ENCODE peak calls at places on chromosomes 11 and 22, in seven cellular contexts. S, E, J, Z, R, I and H are unnamed samples.
A peak's percentile ranks its signal among the peaks of the same experiment; 100 is the strongest.

GRCh38 chr11:134664863-134665535 is 253.0 kb upstream of the B3GAT1 start:
- DNase-seq in S (no peak), J (no peak), Z (no peak), E (no peak), I (no peak), R (no peak), H (no peak)

GRCh38 chr11:112255075-112255739 is 5.5 kb downstream of the PLET1 start:
- DNase-seq in S (no peak), I (peak; percentile 53), R (no peak), E (peak; percentile 88), J (no peak), Z (no peak), H (no peak)

GRCh38 chr11:69099193-69099592 is 50.5 kb downstream of the TPCN2 start:
- DNase-seq in I (no peak), E (no peak), Z (no peak), J (no peak), S (no peak), R (no peak), H (no peak)

GRCh38 chr11:3043315-3043871 is 13.8 kb downstream of the CARS1 start:
- DNase-seq in J (no peak), I (no peak), E (no peak), R (no peak), S (peak; percentile 80), Z (no peak), H (no peak)

GRCh38 chr11:114440121-114440860 is 1.0 kb downstream of the REXO2 start:
- DNase-seq in R (no peak), Z (no peak), J (no peak), I (no peak), E (peak; percentile 29), S (no peak), H (no peak)

GRCh38 chr11:2390091-2390870 is 10.3 kb upstream of the TSSC4 start:
- DNase-seq in R (no peak), S (no peak), E (no peak), I (no peak), Z (no peak), J (no peak), H (no peak)

GRCh38 chr11:17277024-17277584 is 565 bp downstream of the NUCB2 start:
- DNase-seq in R (peak; percentile 69), I (no peak), Z (peak; percentile 27), E (peak; percentile 63), S (no peak), J (no peak), H (no peak)

GRCh38 chr11:10304495-10305261 is at the start of gene ADM:
- DNase-seq in I (peak; percentile 90), S (peak; percentile 91), R (peak; percentile 93), E (peak; percentile 93), Z (peak; percentile 71), J (peak; percentile 53), H (peak; percentile 79)

GRCh38 chr11:120500414-120500936 is 11.1 kb upstream of the GRIK4 start:
- DNase-seq in I (peak; percentile 18), S (no peak), E (no peak), R (no peak), Z (no peak), J (no peak), H (no peak)

GRCh38 chr11:45092901-45093760 is 53.3 kb upstream of the PRDM11 start:
- DNase-seq in R (no peak), Z (no peak), J (no peak), E (peak; percentile 85), I (peak; percentile 14), S (no peak), H (no peak)

GRCh38 chr11:71425409-71425808 is 22.8 kb downstream of the DHCR7 start:
- DNase-seq in J (no peak), S (no peak), E (no peak), R (no peak), I (no peak), Z (no peak), H (no peak)

GRCh38 chr11:27618591-27618990 is 81.7 kb downstream of the BDNF start:
- DNase-seq in E (no peak), Z (no peak), R (no peak), I (no peak), J (no peak), S (no peak), H (no peak)

GRCh38 chr11:96643173-96643572 is 253.4 kb downstream of the JRKL start:
- DNase-seq in Z (no peak), J (no peak), R (no peak), S (no peak), I (no peak), E (no peak), H (no peak)

GRCh38 chr22:28369849-28370248 is 309.8 kb downstream of the TTC28 start:
- DNase-seq in I (no peak), S (no peak), J (no peak), Z (no peak), R (no peak), E (no peak), H (no peak)

GRCh38 chr11:120929090-120929489 is 94.8 kb upstream of the TBCEL start:
- DNase-seq in R (no peak), S (no peak), Z (no peak), J (no peak), E (no peak), I (no peak), H (no peak)

GRCh38 chr22:32788884-32789624 is 12.5 kb upstream of the TIMP3 start:
- DNase-seq in Z (no peak), R (no peak), I (no peak), J (no peak), E (peak; percentile 72), S (no peak), H (no peak)

GRCh38 chr11:82902086-82902485 is 550 bp downstream of the DDIAS start:
- DNase-seq in I (no peak), J (no peak), S (no peak), E (no peak), Z (no peak), R (no peak), H (no peak)

GRCh38 chr11:45879803-45880685 is 5.4 kb upstream of the MAPK8IP1 start:
- DNase-seq in I (no peak), Z (no peak), E (peak; percentile 22), J (no peak), R (no peak), S (no peak), H (no peak)

GRCh38 chr11:99268895-99269294 is 248.1 kb downstream of the CNTN5 start:
- DNase-seq in I (no peak), S (no peak), Z (no peak), J (no peak), R (no peak), E (no peak), H (no peak)

GRCh38 chr22:34850010-34850409 is 215.9 kb upstream of the ISX start:
- DNase-seq in S (no peak), I (no peak), E (no peak), R (no peak), Z (no peak), J (no peak), H (no peak)

GRCh38 chr22:38317237-38317994 is at the start of gene CSNK1E:
- DNase-seq in J (peak; percentile 66), Z (peak; percentile 93), R (peak; percentile 78), S (peak; percentile 88), I (no peak), E (peak; percentile 33), H (peak; percentile 57)

GRCh38 chr11:43680521-43681505 is at the start of gene HSD17B12:
- DNase-seq in S (peak; percentile 99), R (peak; percentile 100), Z (peak; percentile 98), E (peak; percentile 99), I (peak; percentile 95), J (peak; percentile 99), H (peak; percentile 92)

GRCh38 chr22:20606041-20606783 is 98.8 kb downstream of the MED15 start:
- DNase-seq in I (no peak), E (peak; percentile 59), S (no peak), Z (peak; percentile 85), R (peak; percentile 81), J (peak; percentile 57), H (no peak)

GRCh38 chr11:19025799-19026406 is 34.6 kb downstream of the MRGPRX2 start:
- DNase-seq in E (peak; percentile 1), I (no peak), S (no peak), J (no peak), Z (no peak), R (no peak), H (no peak)

GRCh38 chr11:70575396-70576060 is 177.2 kb downstream of the CTTN start:
- DNase-seq in I (no peak), E (no peak), R (no peak), S (no peak), Z (no peak), J (no peak), H (no peak)

GRCh38 chr11:13850256-13851010 is 112.1 kb upstream of the SPON1 start:
- DNase-seq in S (no peak), E (no peak), R (no peak), Z (no peak), I (no peak), J (no peak), H (no peak)

GRCh38 chr11:353315-353857 is 15.9 kb upstream of the B4GALNT4 start:
- DNase-seq in I (peak; percentile 64), Z (no peak), E (peak; percentile 77), J (no peak), R (no peak), S (peak; percentile 88), H (peak; percentile 52)

GRCh38 chr11:68372114-68372513 is 59.7 kb downstream of the LRP5 start:
- DNase-seq in Z (no peak), E (no peak), R (no peak), I (no peak), S (no peak), J (no peak), H (no peak)

GRCh38 chr22:49123621-49124192 is 704.0 kb downstream of the BRD1 start:
- DNase-seq in E (no peak), Z (no peak), I (no peak), R (no peak), S (no peak), J (no peak), H (no peak)

GRCh38 chr11:57457643-57458023 is 2.7 kb upstream of the RTN4RL2 start:
- DNase-seq in Z (no peak), R (no peak), I (no peak), E (no peak), J (no peak), S (no peak), H (no peak)
- TF ChIP-seq CTCF in Z (no peak), R (no peak), I (no peak), E (no peak), J (no peak), S (peak; percentile 7), H (no peak)

GRCh38 chr22:44913198-44913983 is 96.4 kb downstream of the PHF21B start:
- DNase-seq in R (no peak), E (no peak), J (no peak), Z (no peak), I (no peak), S (no peak), H (no peak)
- TF ChIP-seq CTCF in R (no peak), E (no peak), J (no peak), Z (no peak), I (no peak), S (no peak), H (no peak)

GRCh38 chr11:9260182-9261146 is 4.7 kb downstream of the DENND5A start:
- DNase-seq in Z (no peak), R (peak; percentile 77), S (no peak), I (no peak), J (no peak), E (no peak), H (no peak)
- TF ChIP-seq CTCF in Z (peak; percentile 40), R (peak; percentile 39), S (peak; percentile 31), I (peak; percentile 31), J (peak; percentile 44), E (no peak), H (no peak)

DNA sequence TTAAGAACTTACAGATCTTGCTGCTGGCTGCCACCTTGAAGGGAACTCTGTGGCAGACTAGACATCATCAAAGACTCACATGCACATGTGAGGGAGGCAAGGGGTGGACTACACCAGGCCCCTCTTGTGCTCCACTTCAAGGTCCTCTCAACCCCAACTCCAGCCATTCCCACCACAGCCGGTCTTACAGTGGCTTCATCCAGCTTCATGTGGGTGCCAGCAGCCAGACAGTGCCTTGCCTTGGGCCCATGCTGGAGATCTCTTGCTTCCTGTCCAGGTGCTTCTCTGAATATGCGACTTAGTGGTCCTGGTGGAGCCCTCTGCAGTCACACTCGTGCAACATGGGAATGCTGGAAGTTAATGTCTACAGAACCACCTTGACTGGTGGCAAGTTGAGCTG is 44.6 kb upstream of the WNT7B start:
- DNase-seq in E (no peak), I (no peak), Z (no peak), R (no peak), J (no peak), S (no peak), H (no peak)
- TF ChIP-seq CTCF in E (no peak), I (no peak), Z (no peak), R (no peak), J (no peak), S (no peak), H (no peak)